ENCODE peak calls at places on chromosomes 12 and 14, in eight cellular contexts. J is left lung; V is lower lobe of right lung; L is psoas muscle; C is fibroblast of lung; K is cardiac muscle cell; Y is OCI-LY7; O is CD8-positive, alpha-beta T cell. G is an unnamed sample.

GRCh38 chr12:1473418-1473817 is 121.0 kb downstream of the FBXL14 start:
- DNase-seq in Y (no peak), V (no peak), L (no peak), K (no peak), C (no peak), J (no peak), O (peak; percentile 16), G (no peak)

GRCh38 chr12:128727461-128727860 is 96.3 kb downstream of the SLC15A4 start:
- DNase-seq in J (no peak), K (no peak), L (no peak), V (no peak), O (no peak), Y (no peak), C (no peak), G (no peak)

GRCh38 chr14:50318031-50318626 is 6.0 kb downstream of the DMAC2L start:
- DNase-seq in V (no peak), C (peak; percentile 78), Y (peak; percentile 13), O (no peak), L (no peak), K (peak; percentile 65), J (no peak), G (no peak)

GRCh38 chr12:43571885-43572284 is 19.9 kb upstream of the ADAMTS20 start:
- DNase-seq in Y (no peak), C (no peak), J (no peak), L (no peak), K (no peak), O (no peak), V (no peak), G (no peak)

GRCh38 chr14:66965831-66966230 is 223.4 kb upstream of the GARIN2 start:
- DNase-seq in J (no peak), O (no peak), C (peak; percentile 1), K (no peak), Y (no peak), V (no peak), L (no peak), G (no peak)

GRCh38 chr14:74574706-74575105 is 37.3 kb downstream of the LTBP2 start:
- DNase-seq in Y (peak; percentile 33), J (no peak), L (peak; percentile 51), C (no peak), K (no peak), O (no peak), V (no peak), G (no peak)

GRCh38 chr12:1591543-1591942 is 2.8 kb downstream of the FBXL14 start:
- DNase-seq in C (no peak), O (no peak), K (peak; percentile 43), Y (no peak), L (no peak), V (no peak), J (no peak), G (no peak)

GRCh38 chr14:70873627-70874026 is 33.6 kb upstream of the PCNX1 start:
- DNase-seq in V (no peak), Y (peak; percentile 9), L (no peak), C (no peak), K (no peak), J (no peak), O (no peak), G (no peak)

GRCh38 chr12:70783455-70783854 is 137.1 kb downstream of the PTPRR start:
- DNase-seq in V (no peak), K (no peak), C (no peak), L (no peak), O (no peak), Y (no peak), J (no peak), G (no peak)

GRCh38 chr12:120267736-120268135 is 2.2 kb upstream of the PXN start:
- DNase-seq in K (no peak), C (no peak), Y (no peak), V (no peak), J (no peak), O (no peak), L (no peak), G (no peak)

GRCh38 chr14:72621387-72622065 is 272.4 kb downstream of the DPF3 start:
- DNase-seq in L (no peak), Y (no peak), V (no peak), C (no peak), O (no peak), J (no peak), K (no peak), G (no peak)

GRCh38 chr12:95487024-95487423 is 13.1 kb downstream of the METAP2 start:
- DNase-seq in L (no peak), J (no peak), K (no peak), V (no peak), Y (no peak), C (peak; percentile 21), O (no peak), G (no peak)

GRCh38 chr14:43988989-43989388 is 518.1 kb downstream of the FSCB start:
- DNase-seq in O (no peak), C (no peak), Y (no peak), L (no peak), K (no peak), J (no peak), V (no peak), G (no peak)

GRCh38 chr12:122449317-122449716 is 26.8 kb upstream of the CLIP1 start:
- DNase-seq in K (peak; percentile 93), L (no peak), O (no peak), J (no peak), C (peak; percentile 92), V (no peak), Y (no peak), G (no peak)

GRCh38 chr12:108043750-108044149 is 85.3 kb upstream of the WSCD2 start:
- DNase-seq in K (no peak), J (no peak), V (no peak), L (no peak), O (no peak), Y (no peak), C (no peak), G (no peak)

GRCh38 chr14:86420131-86420530 is 890.2 kb downstream of the FLRT2 start:
- DNase-seq in V (no peak), Y (no peak), C (no peak), L (no peak), K (no peak), J (no peak), O (no peak), G (no peak)

GRCh38 chr12:1502856-1503255 is 91.5 kb downstream of the FBXL14 start:
- DNase-seq in L (no peak), V (no peak), C (no peak), K (peak; percentile 6), Y (no peak), O (no peak), J (no peak), G (no peak)

GRCh38 chr14:84225243-84225642 is 1304.7 kb upstream of the FLRT2 start:
- DNase-seq in K (peak; percentile 79), C (peak; percentile 65), V (no peak), O (no peak), Y (no peak), L (no peak), J (no peak), G (no peak)

GRCh38 chr14:84234281-84234680 is 1295.7 kb upstream of the FLRT2 start:
- DNase-seq in O (no peak), V (no peak), L (no peak), K (peak; percentile 3), Y (no peak), J (no peak), C (no peak), G (no peak)

GRCh38 chr14:84228702-84229101 is 1301.2 kb upstream of the FLRT2 start:
- DNase-seq in V (no peak), L (no peak), J (no peak), C (peak; percentile 17), Y (no peak), K (peak; percentile 28), O (no peak), G (no peak)
- TF ChIP-seq CTCF in V (no peak), L (no peak), J (no peak), C (no peak), Y (no peak), K (no peak), O (no peak), G (no peak)

GRCh38 chr12:132949936-132950837 is 5.9 kb downstream of the ZNF605 start:
- DNase-seq in Y (no peak), O (no peak), L (no peak), K (no peak), J (no peak), C (no peak), V (no peak), G (no peak)

GRCh38 chr12:132945806-132946506 is 10.2 kb downstream of the ZNF605 start:
- DNase-seq in Y (no peak), K (no peak), C (no peak), L (no peak), O (no peak), V (no peak), J (no peak), G (no peak)

GRCh38 chr12:132950844-132951535 is 5.1 kb downstream of the ZNF605 start:
- DNase-seq in O (no peak), K (no peak), V (no peak), J (no peak), L (no peak), Y (no peak), C (no peak), G (no peak)

GRCh38 chr12:132946507-132946820 is 9.6 kb downstream of the ZNF605 start:
- DNase-seq in V (no peak), K (no peak), C (no peak), Y (no peak), J (no peak), O (no peak), L (no peak), G (no peak)

DNA sequence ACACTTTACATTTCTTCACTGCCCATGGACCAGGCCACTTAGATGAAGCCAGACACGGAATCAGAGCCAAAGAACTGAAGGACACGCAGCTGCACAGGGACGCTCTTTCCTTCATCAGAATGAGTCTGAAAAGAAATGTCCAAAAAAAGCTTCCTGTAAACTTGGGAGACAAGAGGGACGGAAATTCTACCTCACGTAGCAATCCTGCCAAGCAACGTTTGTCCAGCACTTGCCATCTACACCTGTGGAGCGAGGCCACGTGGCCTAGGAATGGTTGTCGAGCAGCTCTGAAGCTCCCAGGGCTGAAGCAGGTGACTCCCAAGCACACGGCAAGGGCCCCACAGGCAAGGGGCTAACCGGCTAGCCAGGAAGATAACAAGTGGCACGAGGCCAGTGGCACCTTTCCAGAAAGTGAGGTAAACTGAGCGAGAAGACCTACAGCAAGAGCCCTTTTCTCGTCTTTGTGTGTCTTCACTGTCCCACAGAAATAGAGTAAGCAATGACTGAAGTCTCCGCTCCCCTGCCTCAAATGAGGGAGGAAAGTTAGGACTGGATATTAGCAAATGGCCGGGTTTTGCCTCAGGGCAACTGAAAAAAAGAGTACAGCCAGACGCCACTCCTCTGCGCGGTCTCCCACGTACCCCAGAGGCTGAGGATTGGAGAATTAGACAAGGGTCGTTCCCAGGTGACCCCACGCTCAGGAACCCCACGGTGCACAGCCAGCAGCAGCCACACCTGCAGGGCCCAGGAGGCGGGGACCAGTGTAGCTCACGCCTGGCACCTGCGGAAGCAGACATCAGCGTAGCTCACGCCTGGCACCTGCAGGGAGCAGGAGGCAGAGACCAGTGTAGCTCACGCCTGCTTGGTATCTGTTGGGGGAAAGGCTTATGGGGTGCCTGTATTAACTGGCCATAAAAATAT is 7.7 kb downstream of the ZNF605 start:
- DNase-seq in L (no peak), C (no peak), O (no peak), K (no peak), Y (no peak), V (no peak), J (no peak), G (no peak)
- H3K9me3 ChIP-seq in L (peaks cover 84% of the 10 kb centered on the region), C (peaks cover 24% of the 10 kb centered on the region), O (peaks cover 9% of the 10 kb centered on the region), K (no peaks in the 10 kb centered on the region), Y (peaks cover 30% of the 10 kb centered on the region), V (peaks cover 81% of the 10 kb centered on the region), J (peaks cover 95% of the 10 kb centered on the region), G (peaks cover 35% of the 10 kb centered on the region)

GRCh38 chr14:100546051-100546443 is 41.2 kb downstream of the BEGAIN start:
- DNase-seq in L (no peak), J (no peak), V (peak; percentile 65), Y (peak; percentile 37), C (no peak), K (peak; percentile 28), O (no peak), G (no peak)
- H3K27ac ChIP-seq in L (no peak overlapping the region), J (no peak overlapping the region), V (peak overlapping the region; percentile 62), Y (no peak overlapping the region), C (no peak overlapping the region), K (no peak overlapping the region), O (no peak overlapping the region), G (no peak overlapping the region)

GRCh38 chr12:132163911-132164288 is 19.6 kb downstream of the NOC4L start:
- DNase-seq in C (no peak), L (peak; percentile 44), J (no peak), K (no peak), O (no peak), Y (no peak), V (no peak), G (no peak)
- TF ChIP-seq CTCF in C (peak; percentile 5), L (no peak), J (no peak), K (peak; percentile 24), O (no peak), Y (no peak), V (no peak), G (no peak)

G was measured in CD4-positive, alpha-beta T cell.